ENCODE peak calls at places on chromosomes 5 and 9, in four cellular contexts. Z is A549, U is GM12878, E is K562. S is an unnamed sample.

GRCh38 chr9:34659592-34660253 is 2.7 kb downstream of the CCL27 start:
- DNase-seq in Z (no peak), U (no peak), E (no peak), S (no peak)

GRCh38 chr5:37951946-37952721 is 112.3 kb upstream of the GDNF start:
- DNase-seq in Z (no peak), U (no peak), E (no peak), S (peak)

GRCh38 chr5:79021753-79022152 is 36.6 kb upstream of the ARSB start:
- DNase-seq in Z (no peak), U (no peak), E (no peak), S (peak)

GRCh38 chr5:37757980-37758582 is 81.8 kb downstream of the GDNF start:
- DNase-seq in Z (no peak), U (no peak), E (no peak), S (no peak)

GRCh38 chr5:112492291-112492690 is 73.2 kb upstream of the EPB41L4A start:
- DNase-seq in Z (peak), U (peak), E (peak), S (peak)

GRCh38 chr5:39225405-39226099 is 6.2 kb upstream of the FYB1 start:
- DNase-seq in Z (no peak), U (no peak), E (no peak), S (no peak)

GRCh38 chr5:107671742-107672211 is 1.0 kb upstream of the EFNA5 start:
- DNase-seq in Z (peak), U (no peak), E (no peak), S (peak)

GRCh38 chr5:147479431-147479830 is 30.4 kb downstream of the DPYSL3 start:
- DNase-seq in Z (no peak), U (peak), E (no peak), S (no peak)

GRCh38 chr5:99600952-99601351 is 672.1 kb upstream of the CHD1 start:
- DNase-seq in Z (no peak), U (no peak), E (no peak), S (no peak)

GRCh38 chr9:93205045-93205768 is 21.3 kb downstream of the WNK2 start:
- DNase-seq in Z (no peak), U (no peak), E (no peak), S (no peak)

GRCh38 chr9:93258818-93259489 is 75.0 kb downstream of the WNK2 start:
- DNase-seq in Z (no peak), U (no peak), E (no peak), S (no peak)

GRCh38 chr5:112002368-112002767 is 245.4 kb upstream of the NREP start:
- DNase-seq in Z (no peak), U (no peak), E (no peak), S (no peak)

GRCh38 chr9:127777368-127777960 is 1.0 kb downstream of the SH2D3C start:
- DNase-seq in Z (no peak), U (no peak), E (no peak), S (no peak)

GRCh38 chr5:145938699-145939531 is 2.5 kb downstream of the SH3RF2 start:
- DNase-seq in Z (no peak), U (no peak), E (no peak), S (no peak)

GRCh38 chr5:109907751-109908150 is 218.0 kb downstream of the MAN2A1 start:
- DNase-seq in Z (no peak), U (no peak), E (no peak), S (no peak)

GRCh38 chr9:8431505-8431904 is 631.9 kb upstream of the DMAC1 start:
- DNase-seq in Z (no peak), U (no peak), E (no peak), S (peak)

GRCh38 chr5:126106032-126106431 is 317.2 kb upstream of the GRAMD2B start:
- DNase-seq in Z (no peak), U (no peak), E (no peak), S (no peak)

GRCh38 chr9:115415450-115415849 is 297.5 kb upstream of the TNC start:
- DNase-seq in Z (no peak), U (no peak), E (no peak), S (no peak)

GRCh38 chr9:90057361-90057760 is 452.5 kb downstream of the GADD45G start:
- DNase-seq in Z (no peak), U (no peak), E (no peak), S (no peak)

GRCh38 chr5:75460947-75461346 is 50.5 kb downstream of the CERT1 start:
- DNase-seq in Z (no peak), U (peak), E (no peak), S (no peak)

GRCh38 chr9:100595391-100596199 is 17.7 kb downstream of the CAVIN4 start:
- DNase-seq in Z (peak), U (no peak), E (peak), S (peak)

GRCh38 chr5:38189031-38189632 is 69.2 kb upstream of the EGFLAM start:
- DNase-seq in Z (no peak), U (no peak), E (no peak), S (peak)

GRCh38 chr5:28743362-28743761 is 1705.0 kb upstream of the CDH9 start:
- DNase-seq in Z (no peak), U (no peak), E (no peak), S (no peak)

GRCh38 chr9:131017067-131017466 is 8.1 kb downstream of the LAMC3 start:
- DNase-seq in Z (no peak), U (no peak), E (peak), S (peak)

GRCh38 chr9:137147091-137147792 is 8.3 kb downstream of the GRIN1 start:
- DNase-seq in Z (no peak), U (no peak), E (no peak), S (no peak)

GRCh38 chr5:93378073-93378472 is 202.9 kb downstream of the NR2F1-AS1 start:
- DNase-seq in Z (no peak), U (no peak), E (no peak), S (peak)

GRCh38 chr9:135014341-135015010 is 73.0 kb upstream of the OLFM1 start:
- DNase-seq in Z (no peak), U (no peak), E (no peak), S (no peak)

DNA sequence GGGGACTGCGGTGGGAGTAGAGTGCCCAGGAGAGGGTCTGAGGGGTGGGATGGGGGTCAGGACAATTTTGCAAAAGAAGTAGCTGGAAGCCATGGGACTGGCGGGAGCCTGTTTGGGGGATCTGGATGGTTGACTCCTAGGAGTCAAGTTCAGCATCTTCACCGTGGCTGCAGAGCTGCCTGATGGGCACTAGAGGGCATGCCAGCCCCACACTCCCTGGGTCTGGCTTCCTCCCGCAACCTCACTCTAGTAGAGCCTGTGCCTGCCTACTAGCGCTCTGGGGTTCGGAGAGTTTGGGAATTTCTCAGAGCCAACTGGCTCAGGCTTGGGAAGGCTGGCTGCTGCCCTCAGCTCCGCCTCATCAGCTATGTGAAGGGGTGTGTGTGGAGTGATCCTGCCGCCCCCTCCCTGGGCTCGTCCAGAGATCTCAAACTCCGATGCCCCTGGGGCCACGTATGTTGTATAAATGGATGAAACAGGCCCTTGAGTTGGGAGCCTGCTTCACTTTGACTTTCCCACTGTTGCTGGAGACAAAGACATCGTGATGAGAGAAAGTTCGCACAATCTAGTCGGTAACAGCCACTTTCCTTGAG is 10.8 kb downstream of the TSPAN17 start:
- DNase-seq in Z (peak), U (no peak), E (peak), S (peak)
- TF ChIP-seq JUNB in Z (no peak), U (no peak), E (no peak), S (no peak)

GRCh38 chr9:99085949-99086948 is 18.7 kb upstream of the TGFBR1 start:
- DNase-seq in Z (no peak), U (no peak), E (no peak), S (no peak)
- TF ChIP-seq REST in Z (no peak), U (no peak), E (no peak), S (no peak)

GRCh38 chr9:79220246-79220645 is 351.5 kb upstream of the TLE4 start:
- DNase-seq in Z (no peak), U (no peak), E (no peak), S (no peak)

GRCh38 chr9:79224672-79225433 is 346.9 kb upstream of the TLE4 start:
- DNase-seq in Z (peak), U (no peak), E (no peak), S (no peak)

GRCh38 chr9:79222483-79222882 is 349.3 kb upstream of the TLE4 start:
- DNase-seq in Z (no peak), U (no peak), E (no peak), S (no peak)

GRCh38 chr9:79221084-79221483 is 350.7 kb upstream of the TLE4 start:
- DNase-seq in Z (peak), U (no peak), E (no peak), S (no peak)

DNA sequence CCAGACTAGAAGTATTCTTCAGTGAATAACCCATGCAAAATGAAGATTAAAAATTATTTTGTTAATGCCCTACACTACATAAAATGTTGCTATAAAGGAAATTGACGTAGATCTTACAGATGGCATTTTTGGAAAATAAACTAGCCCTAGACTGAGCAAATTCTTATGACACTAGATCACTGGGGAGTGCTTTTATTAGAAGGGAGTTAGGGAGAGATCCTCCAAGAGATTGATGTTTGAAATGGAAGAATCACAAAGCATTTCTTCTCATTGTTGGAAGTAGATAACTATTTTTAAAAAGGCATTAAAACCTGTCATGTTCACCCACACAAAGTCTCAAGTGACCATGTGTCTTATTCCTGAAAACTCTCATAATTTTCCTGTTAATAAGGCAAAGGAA is 351.1 kb upstream of the TLE4 start:
- DNase-seq in Z (no peak), U (no peak), E (no peak), S (no peak)
- H3K4me2 ChIP-seq in Z (peak), U (no peak), E (no peak), S (no peak)

DNA sequence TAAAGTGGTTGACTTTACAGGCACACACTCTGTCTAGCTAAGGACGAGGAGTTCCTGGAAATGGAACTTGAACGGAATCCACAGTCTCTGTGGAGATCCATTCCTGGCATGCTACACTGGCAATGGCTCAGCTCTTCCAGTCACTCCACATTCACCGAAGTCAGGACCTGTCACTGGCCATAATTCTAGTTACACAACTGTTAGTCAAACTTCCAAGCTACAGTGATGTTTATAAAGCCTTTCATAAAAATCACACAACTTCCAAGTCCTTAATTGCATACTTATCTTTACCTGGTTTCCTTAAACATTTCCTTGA is 15.7 kb downstream of the CDC14B start:
- DNase-seq in Z (no peak), U (no peak), E (no peak), S (no peak)
- TF ChIP-seq JUNB in Z (no peak), U (no peak), E (no peak), S (no peak)

GRCh38 chr5:54207566-54207965 is 102.8 kb downstream of the ARL15 start:
- DNase-seq in Z (no peak), U (no peak), E (no peak), S (peak)

GRCh38 chr5:54205918-54206317 is 104.5 kb downstream of the ARL15 start:
- DNase-seq in Z (no peak), U (no peak), E (no peak), S (no peak)

GRCh38 chr5:54206580-54207229 is 103.7 kb downstream of the ARL15 start:
- DNase-seq in Z (no peak), U (no peak), E (no peak), S (no peak)

GRCh38 chr5:54205453-54205852 is 104.9 kb downstream of the ARL15 start:
- DNase-seq in Z (no peak), U (no peak), E (no peak), S (no peak)
- TF ChIP-seq REST in Z (no peak), U (no peak), E (no peak), S (no peak)

GRCh38 chr5:141737485-141737884 is 55.5 kb upstream of the ARAP3 start:
- DNase-seq in Z (no peak), U (no peak), E (no peak), S (no peak)

GRCh38 chr5:141743652-141744333 is 61.8 kb upstream of the ARAP3 start:
- DNase-seq in Z (no peak), U (no peak), E (no peak), S (no peak)

GRCh38 chr5:141742144-141742543 is 60.1 kb upstream of the ARAP3 start:
- DNase-seq in Z (no peak), U (no peak), E (no peak), S (no peak)

GRCh38 chr5:141742866-141743651 is 61.0 kb upstream of the ARAP3 start:
- DNase-seq in Z (no peak), U (no peak), E (peak), S (peak)

GRCh38 chr5:141740885-141741284 is 58.9 kb upstream of the ARAP3 start:
- DNase-seq in Z (no peak), U (no peak), E (peak), S (no peak)
- H3K4me2 ChIP-seq in Z (no peak), U (no peak), E (no peak), S (no peak)

DNA sequence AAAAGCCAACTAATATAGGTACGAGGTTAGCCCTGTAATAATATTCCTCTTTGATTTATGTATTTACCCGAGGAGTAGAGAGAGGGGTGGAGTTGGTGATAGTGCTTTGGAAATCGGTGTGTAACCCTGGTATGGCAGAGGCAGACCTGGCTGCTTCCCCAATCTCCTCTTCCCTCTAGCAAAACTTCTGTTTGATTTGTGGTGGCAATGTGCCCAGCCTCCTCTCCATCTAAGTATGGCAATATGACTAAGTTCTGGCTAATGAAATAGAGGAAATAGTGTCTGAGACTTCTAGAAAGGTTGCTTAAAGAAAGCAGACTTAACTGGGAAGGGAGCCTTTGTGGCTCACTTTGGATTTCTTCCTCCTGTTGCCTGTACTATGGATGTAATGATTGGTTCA is 491.1 kb downstream of the ENC1 start:
- DNase-seq in Z (peak), U (no peak), E (no peak), S (no peak)
- TF ChIP-seq JUNB in Z (peak), U (no peak), E (no peak), S (no peak)

DNA sequence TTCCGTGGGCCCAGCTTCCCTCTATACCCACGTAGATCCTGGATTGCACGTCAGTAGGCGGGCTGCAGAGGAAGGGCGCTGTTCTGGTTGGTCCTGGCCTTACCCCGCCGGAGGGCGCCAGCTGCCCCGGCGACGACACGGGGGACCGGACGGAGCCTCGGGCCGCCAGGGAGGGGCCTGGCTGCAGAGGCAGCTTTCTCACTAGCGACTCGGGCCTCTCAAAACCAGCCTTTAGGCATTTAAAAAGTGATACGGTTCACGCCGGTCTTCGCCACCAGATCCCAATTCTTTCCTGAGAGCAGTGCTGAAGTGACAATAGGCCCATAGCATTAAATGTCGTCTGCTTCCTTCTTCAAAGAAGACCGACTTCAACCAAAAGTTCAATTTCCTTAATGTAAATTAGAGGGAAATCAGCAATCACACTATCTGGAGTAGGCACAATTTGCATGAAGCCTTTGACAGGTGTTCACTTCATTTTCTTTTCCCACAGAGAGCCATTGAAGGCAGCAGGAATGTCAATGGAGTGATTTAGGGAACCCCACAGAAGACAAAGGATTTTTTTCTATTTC is 17.6 kb upstream of the UBE2D2 start:
- DNase-seq in Z (no peak), U (no peak), E (peak), S (peak)
- TF ChIP-seq REST in Z (no peak), U (no peak), E (no peak), S (no peak)

GRCh38 chr5:132979976-132980375 is 16.5 kb upstream of the AFF4 start:
- DNase-seq in Z (no peak), U (no peak), E (no peak), S (no peak)
- H3K4me2 ChIP-seq in Z (no peak), U (no peak), E (no peak), S (no peak)